ENCODE peak calls at places on chromosomes 16 and 17, in six cellular contexts. One of them, this sample, is unnamed.
A peak's percentile ranks its signal among the peaks of the same experiment; 100 is the strongest.

GRCh38 chr16:66335704-66336329 is 30.7 kb upstream of the CDH5 start:
- DNase-seq in central memory CD4-positive, alpha-beta T cell: no peak
- DNase-seq in Calu3: peak; percentile 41
- DNase-seq in stimulated activated CD8-positive, alpha-beta memory T cell treated with anti-CD3 and anti-CD28 coated beads, Interleukin-15, amount 100 ng/mL, for 48 hours: no peak
- DNase-seq in substantia nigra: peak; percentile 71
- DNase-seq in H9: no peak
- DNase-seq in this sample: no peak

GRCh38 chr17:81064746-81065475 is 30.0 kb downstream of the BAIAP2 start:
- DNase-seq in central memory CD4-positive, alpha-beta T cell: no peak
- DNase-seq in Calu3: peak; percentile 28
- DNase-seq in stimulated activated CD8-positive, alpha-beta memory T cell treated with anti-CD3 and anti-CD28 coated beads, Interleukin-15, amount 100 ng/mL, for 48 hours: no peak
- DNase-seq in substantia nigra: no peak
- DNase-seq in H9: no peak
- DNase-seq in this sample: no peak

GRCh38 chr17:15291674-15292361 is 26.7 kb upstream of the PMP22 start:
- DNase-seq in central memory CD4-positive, alpha-beta T cell: no peak
- DNase-seq in Calu3: no peak
- DNase-seq in stimulated activated CD8-positive, alpha-beta memory T cell treated with anti-CD3 and anti-CD28 coated beads, Interleukin-15, amount 100 ng/mL, for 48 hours: no peak
- DNase-seq in substantia nigra: no peak
- DNase-seq in H9: no peak
- DNase-seq in this sample: no peak

GRCh38 chr16:86530251-86531192 is 20.2 kb downstream of the FOXF1 start:
- DNase-seq in central memory CD4-positive, alpha-beta T cell: no peak
- DNase-seq in Calu3: no peak
- DNase-seq in stimulated activated CD8-positive, alpha-beta memory T cell treated with anti-CD3 and anti-CD28 coated beads, Interleukin-15, amount 100 ng/mL, for 48 hours: no peak
- DNase-seq in substantia nigra: peak; percentile 32
- DNase-seq in H9: no peak
- DNase-seq in this sample: no peak

GRCh38 chr17:13337864-13338371 is 263.8 kb downstream of the HS3ST3A1 start:
- DNase-seq in central memory CD4-positive, alpha-beta T cell: peak; percentile 4
- DNase-seq in Calu3: peak; percentile 1
- DNase-seq in stimulated activated CD8-positive, alpha-beta memory T cell treated with anti-CD3 and anti-CD28 coated beads, Interleukin-15, amount 100 ng/mL, for 48 hours: no peak
- DNase-seq in substantia nigra: no peak
- DNase-seq in H9: no peak
- DNase-seq in this sample: no peak

GRCh38 chr17:992933-993332 is 4.0 kb upstream of the TIMM22 start:
- DNase-seq in central memory CD4-positive, alpha-beta T cell: no peak
- DNase-seq in Calu3: no peak
- DNase-seq in stimulated activated CD8-positive, alpha-beta memory T cell treated with anti-CD3 and anti-CD28 coated beads, Interleukin-15, amount 100 ng/mL, for 48 hours: no peak
- DNase-seq in substantia nigra: no peak
- DNase-seq in H9: no peak
- DNase-seq in this sample: no peak

GRCh38 chr16:85947511-85948509 is 48.8 kb downstream of the IRF8 start:
- DNase-seq in central memory CD4-positive, alpha-beta T cell: peak; percentile 9
- DNase-seq in Calu3: peak; percentile 13
- DNase-seq in stimulated activated CD8-positive, alpha-beta memory T cell treated with anti-CD3 and anti-CD28 coated beads, Interleukin-15, amount 100 ng/mL, for 48 hours: no peak
- DNase-seq in substantia nigra: no peak
- DNase-seq in H9: no peak
- DNase-seq in this sample: peak; percentile 36

GRCh38 chr16:30186782-30187555 is 3.6 kb downstream of the CORO1A start:
- DNase-seq in central memory CD4-positive, alpha-beta T cell: peak; percentile 83
- DNase-seq in Calu3: no peak
- DNase-seq in stimulated activated CD8-positive, alpha-beta memory T cell treated with anti-CD3 and anti-CD28 coated beads, Interleukin-15, amount 100 ng/mL, for 48 hours: peak; percentile 77
- DNase-seq in substantia nigra: peak; percentile 32
- DNase-seq in H9: peak; percentile 78
- DNase-seq in this sample: peak; percentile 80

GRCh38 chr17:53353919-53354351 is 468.8 kb upstream of the KIF2B start:
- DNase-seq in central memory CD4-positive, alpha-beta T cell: no peak
- DNase-seq in Calu3: no peak
- DNase-seq in stimulated activated CD8-positive, alpha-beta memory T cell treated with anti-CD3 and anti-CD28 coated beads, Interleukin-15, amount 100 ng/mL, for 48 hours: no peak
- DNase-seq in substantia nigra: no peak
- DNase-seq in H9: no peak
- DNase-seq in this sample: no peak

GRCh38 chr17:65261682-65262636 is 124.8 kb downstream of the RGS9 start:
- DNase-seq in central memory CD4-positive, alpha-beta T cell: no peak
- DNase-seq in Calu3: no peak
- DNase-seq in stimulated activated CD8-positive, alpha-beta memory T cell treated with anti-CD3 and anti-CD28 coated beads, Interleukin-15, amount 100 ng/mL, for 48 hours: no peak
- DNase-seq in substantia nigra: no peak
- DNase-seq in H9: no peak
- DNase-seq in this sample: no peak

GRCh38 chr17:29592850-29593545 is at the start of gene ANKRD13B:
- DNase-seq in central memory CD4-positive, alpha-beta T cell: no peak
- DNase-seq in Calu3: peak; percentile 41
- DNase-seq in stimulated activated CD8-positive, alpha-beta memory T cell treated with anti-CD3 and anti-CD28 coated beads, Interleukin-15, amount 100 ng/mL, for 48 hours: no peak
- DNase-seq in substantia nigra: peak; percentile 71
- DNase-seq in H9: no peak
- DNase-seq in this sample: no peak

GRCh38 chr17:57545836-57546305 is 199.2 kb downstream of the CCDC182 start:
- DNase-seq in central memory CD4-positive, alpha-beta T cell: no peak
- DNase-seq in Calu3: no peak
- DNase-seq in stimulated activated CD8-positive, alpha-beta memory T cell treated with anti-CD3 and anti-CD28 coated beads, Interleukin-15, amount 100 ng/mL, for 48 hours: no peak
- DNase-seq in substantia nigra: no peak
- DNase-seq in H9: no peak
- DNase-seq in this sample: no peak

GRCh38 chr17:57312242-57312641 is 55.9 kb downstream of the MSI2 start:
- DNase-seq in central memory CD4-positive, alpha-beta T cell: no peak
- DNase-seq in Calu3: no peak
- DNase-seq in stimulated activated CD8-positive, alpha-beta memory T cell treated with anti-CD3 and anti-CD28 coated beads, Interleukin-15, amount 100 ng/mL, for 48 hours: no peak
- DNase-seq in substantia nigra: no peak
- DNase-seq in H9: no peak
- DNase-seq in this sample: no peak

GRCh38 chr17:48905987-48906515 is 2.2 kb upstream of the UBE2Z start:
- DNase-seq in central memory CD4-positive, alpha-beta T cell: no peak
- DNase-seq in Calu3: no peak
- DNase-seq in stimulated activated CD8-positive, alpha-beta memory T cell treated with anti-CD3 and anti-CD28 coated beads, Interleukin-15, amount 100 ng/mL, for 48 hours: no peak
- DNase-seq in substantia nigra: no peak
- DNase-seq in H9: no peak
- DNase-seq in this sample: no peak

GRCh38 chr16:64077242-64077641 is 1044.6 kb downstream of the CDH11 start:
- DNase-seq in central memory CD4-positive, alpha-beta T cell: no peak
- DNase-seq in Calu3: no peak
- DNase-seq in stimulated activated CD8-positive, alpha-beta memory T cell treated with anti-CD3 and anti-CD28 coated beads, Interleukin-15, amount 100 ng/mL, for 48 hours: no peak
- DNase-seq in substantia nigra: no peak
- DNase-seq in H9: no peak
- DNase-seq in this sample: no peak

GRCh38 chr17:1073241-1073962 is 76.5 kb downstream of the TIMM22 start:
- DNase-seq in central memory CD4-positive, alpha-beta T cell: no peak
- DNase-seq in Calu3: no peak
- DNase-seq in stimulated activated CD8-positive, alpha-beta memory T cell treated with anti-CD3 and anti-CD28 coated beads, Interleukin-15, amount 100 ng/mL, for 48 hours: no peak
- DNase-seq in substantia nigra: no peak
- DNase-seq in H9: no peak
- DNase-seq in this sample: no peak

GRCh38 chr16:85206472-85207356 is 94.4 kb upstream of the CIBAR2 start:
- DNase-seq in central memory CD4-positive, alpha-beta T cell: no peak
- DNase-seq in Calu3: no peak
- DNase-seq in stimulated activated CD8-positive, alpha-beta memory T cell treated with anti-CD3 and anti-CD28 coated beads, Interleukin-15, amount 100 ng/mL, for 48 hours: no peak
- DNase-seq in substantia nigra: peak; percentile 80
- DNase-seq in H9: no peak
- DNase-seq in this sample: no peak

GRCh38 chr17:47239663-47240374 is 13.8 kb upstream of the ITGB3 start:
- DNase-seq in central memory CD4-positive, alpha-beta T cell: no peak
- DNase-seq in Calu3: peak; percentile 89
- DNase-seq in stimulated activated CD8-positive, alpha-beta memory T cell treated with anti-CD3 and anti-CD28 coated beads, Interleukin-15, amount 100 ng/mL, for 48 hours: no peak
- DNase-seq in substantia nigra: peak; percentile 50
- DNase-seq in H9: no peak
- DNase-seq in this sample: no peak

GRCh38 chr17:8681175-8681949 is 50.8 kb upstream of the MYH10 start:
- DNase-seq in central memory CD4-positive, alpha-beta T cell: no peak
- DNase-seq in Calu3: no peak
- DNase-seq in stimulated activated CD8-positive, alpha-beta memory T cell treated with anti-CD3 and anti-CD28 coated beads, Interleukin-15, amount 100 ng/mL, for 48 hours: no peak
- DNase-seq in substantia nigra: no peak
- DNase-seq in H9: no peak
- DNase-seq in this sample: no peak

GRCh38 chr17:78557598-78558039 is 19.6 kb downstream of the DNAH17 start:
- DNase-seq in central memory CD4-positive, alpha-beta T cell: no peak
- DNase-seq in Calu3: no peak
- DNase-seq in stimulated activated CD8-positive, alpha-beta memory T cell treated with anti-CD3 and anti-CD28 coated beads, Interleukin-15, amount 100 ng/mL, for 48 hours: no peak
- DNase-seq in substantia nigra: no peak
- DNase-seq in H9: no peak
- DNase-seq in this sample: no peak

GRCh38 chr16:88088161-88088581 is 136.9 kb downstream of the BANP start:
- DNase-seq in central memory CD4-positive, alpha-beta T cell: no peak
- DNase-seq in Calu3: no peak
- DNase-seq in stimulated activated CD8-positive, alpha-beta memory T cell treated with anti-CD3 and anti-CD28 coated beads, Interleukin-15, amount 100 ng/mL, for 48 hours: no peak
- DNase-seq in substantia nigra: no peak
- DNase-seq in H9: no peak
- DNase-seq in this sample: no peak

GRCh38 chr17:73733527-73733926 is 89.3 kb upstream of the SDK2 start:
- DNase-seq in central memory CD4-positive, alpha-beta T cell: no peak
- DNase-seq in Calu3: no peak
- DNase-seq in stimulated activated CD8-positive, alpha-beta memory T cell treated with anti-CD3 and anti-CD28 coated beads, Interleukin-15, amount 100 ng/mL, for 48 hours: no peak
- DNase-seq in substantia nigra: no peak
- DNase-seq in H9: no peak
- DNase-seq in this sample: no peak

GRCh38 chr17:78142113-78142861 is 3.9 kb upstream of the C17orf99 start:
- DNase-seq in central memory CD4-positive, alpha-beta T cell: no peak
- DNase-seq in Calu3: peak; percentile 87
- DNase-seq in stimulated activated CD8-positive, alpha-beta memory T cell treated with anti-CD3 and anti-CD28 coated beads, Interleukin-15, amount 100 ng/mL, for 48 hours: no peak
- DNase-seq in substantia nigra: no peak
- DNase-seq in H9: no peak
- DNase-seq in this sample: no peak

GRCh38 chr17:8375738-8376259 is 705 bp downstream of the KRABD2 start:
- DNase-seq in central memory CD4-positive, alpha-beta T cell: no peak
- DNase-seq in Calu3: peak; percentile 22
- DNase-seq in stimulated activated CD8-positive, alpha-beta memory T cell treated with anti-CD3 and anti-CD28 coated beads, Interleukin-15, amount 100 ng/mL, for 48 hours: no peak
- DNase-seq in substantia nigra: no peak
- DNase-seq in H9: no peak
- DNase-seq in this sample: no peak

GRCh38 chr16:21116148-21116693 is 34.4 kb downstream of the DNAH3 start:
- DNase-seq in central memory CD4-positive, alpha-beta T cell: no peak
- DNase-seq in Calu3: no peak
- DNase-seq in stimulated activated CD8-positive, alpha-beta memory T cell treated with anti-CD3 and anti-CD28 coated beads, Interleukin-15, amount 100 ng/mL, for 48 hours: no peak
- DNase-seq in substantia nigra: no peak
- DNase-seq in H9: peak; percentile 47
- DNase-seq in this sample: peak; percentile 1

GRCh38 chr17:31480904-31481782 is 89.7 kb downstream of the RAB11FIP4 start:
- DNase-seq in central memory CD4-positive, alpha-beta T cell: no peak
- DNase-seq in Calu3: no peak
- DNase-seq in stimulated activated CD8-positive, alpha-beta memory T cell treated with anti-CD3 and anti-CD28 coated beads, Interleukin-15, amount 100 ng/mL, for 48 hours: no peak
- DNase-seq in substantia nigra: no peak
- DNase-seq in H9: no peak
- DNase-seq in this sample: no peak

GRCh38 chr17:56891751-56892150 is 22.1 kb downstream of the TRIM25 start:
- DNase-seq in central memory CD4-positive, alpha-beta T cell: peak; percentile 28
- DNase-seq in Calu3: no peak
- DNase-seq in stimulated activated CD8-positive, alpha-beta memory T cell treated with anti-CD3 and anti-CD28 coated beads, Interleukin-15, amount 100 ng/mL, for 48 hours: peak; percentile 43
- DNase-seq in substantia nigra: no peak
- DNase-seq in H9: peak; percentile 78
- DNase-seq in this sample: peak; percentile 33

This sample was measured in stimulated activated CD4-positive, alpha-beta T cell treated with anti-CD3 and anti-CD28 coated beads, TNF-alpha, amount 100 ng/mL, for 48 hours.